ENCODE peak calls at places on chromosome 10, in six cellular contexts. H, M, T, U, F and G are unnamed samples.

GRCh38 chr10:117596666-117597065 is 54.1 kb downstream of the EMX2 start:
- DNase-seq in H (no peak), M (no peak), T (peak), U (no peak), F (peak), G (no peak)

GRCh38 chr10:33055636-33056035 is 97.6 kb upstream of the ITGB1 start:
- DNase-seq in H (peak), M (no peak), T (no peak), U (no peak), F (peak), G (no peak)

GRCh38 chr10:77637474-77637985 is at the start of gene KCNMA1:
- DNase-seq in H (no peak), M (no peak), T (no peak), U (no peak), F (no peak), G (peak)

GRCh38 chr10:60681103-60681502 is 97.2 kb upstream of the CDK1 start:
- DNase-seq in H (no peak), M (no peak), T (no peak), U (no peak), F (no peak), G (no peak)

GRCh38 chr10:81843042-81843441 is 32.0 kb upstream of the NRG3 start:
- DNase-seq in H (no peak), M (no peak), T (no peak), U (no peak), F (no peak), G (no peak)

GRCh38 chr10:77892021-77892739 is 34.4 kb downstream of the DLG5 start:
- DNase-seq in H (no peak), M (no peak), T (no peak), U (no peak), F (no peak), G (no peak)

GRCh38 chr10:43683451-43684197 is 34.9 kb upstream of the ZNF32 start:
- DNase-seq in H (peak), M (no peak), T (peak), U (no peak), F (peak), G (peak)

GRCh38 chr10:95832216-95833037 is 75.3 kb upstream of the CC2D2B start:
- DNase-seq in H (no peak), M (no peak), T (no peak), U (no peak), F (no peak), G (no peak)

GRCh38 chr10:84993251-84994035 is 665.1 kb downstream of the CCSER2 start:
- DNase-seq in H (no peak), M (no peak), T (no peak), U (no peak), F (no peak), G (no peak)

GRCh38 chr10:114404171-114405010 is at the start of gene AFAP1L2:
- DNase-seq in H (no peak), M (no peak), T (no peak), U (no peak), F (peak), G (peak)

GRCh38 chr10:86164912-86165311 is 201.7 kb downstream of the GRID1 start:
- DNase-seq in H (no peak), M (no peak), T (no peak), U (no peak), F (no peak), G (no peak)

GRCh38 chr10:11706911-11707567 is 35.1 kb upstream of the ECHDC3 start:
- DNase-seq in H (no peak), M (no peak), T (no peak), U (no peak), F (no peak), G (no peak)

GRCh38 chr10:127556911-127557310 is 7.8 kb downstream of the NPS start:
- DNase-seq in H (no peak), M (peak), T (no peak), U (no peak), F (peak), G (peak)

GRCh38 chr10:114312585-114312984 is 73.5 kb downstream of the VWA2 start:
- DNase-seq in H (no peak), M (no peak), T (no peak), U (no peak), F (no peak), G (no peak)

GRCh38 chr10:104085801-104086400 is at the start of gene COL17A1:
- DNase-seq in H (no peak), M (no peak), T (no peak), U (no peak), F (peak), G (no peak)

GRCh38 chr10:50224330-50224952 is 26.9 kb downstream of the ASAH2 start:
- DNase-seq in H (peak), M (peak), T (peak), U (no peak), F (peak), G (peak)

GRCh38 chr10:43594944-43595589 is 11.2 kb upstream of the ZNF485 start:
- DNase-seq in H (peak), M (no peak), T (peak), U (no peak), F (no peak), G (no peak)

GRCh38 chr10:19592276-19592675 is 224.0 kb upstream of the PLXDC2 start:
- DNase-seq in H (peak), M (no peak), T (peak), U (no peak), F (peak), G (no peak)

GRCh38 chr10:76885815-76886214 is 751.8 kb downstream of the KCNMA1 start:
- DNase-seq in H (no peak), M (peak), T (no peak), U (no peak), F (no peak), G (no peak)

GRCh38 chr10:32419615-32420014 is 26.3 kb upstream of the CCDC7 start:
- DNase-seq in H (peak), M (no peak), T (no peak), U (no peak), F (no peak), G (no peak)

GRCh38 chr10:70528726-70529362 is 50.3 kb downstream of the PALD1 start:
- DNase-seq in H (peak), M (peak), T (peak), U (no peak), F (peak), G (peak)

GRCh38 chr10:13051126-13051694 is 48.8 kb upstream of the OPTN start:
- DNase-seq in H (no peak), M (no peak), T (no peak), U (no peak), F (no peak), G (no peak)

GRCh38 chr10:132198381-132199181 is 11.8 kb downstream of the DPYSL4 start:
- DNase-seq in H (no peak), M (no peak), T (no peak), U (no peak), F (no peak), G (no peak)
- H3K14ac ChIP-seq in H (no peak), M (peak), T (no peak), U (no peak), F (no peak), G (no peak)

GRCh38 chr10:116185199-116185598 is 87.8 kb downstream of the GFRA1 start:
- DNase-seq in H (no peak), M (no peak), T (no peak), U (no peak), F (no peak), G (no peak)

GRCh38 chr10:116182426-116182825 is 90.6 kb downstream of the GFRA1 start:
- DNase-seq in H (no peak), M (no peak), T (no peak), U (no peak), F (no peak), G (no peak)

GRCh38 chr10:116184448-116184794 is 88.6 kb downstream of the GFRA1 start:
- DNase-seq in H (no peak), M (no peak), T (no peak), U (no peak), F (no peak), G (no peak)

GRCh38 chr10:116186273-116186672 is 86.7 kb downstream of the GFRA1 start:
- DNase-seq in H (no peak), M (no peak), T (no peak), U (no peak), F (no peak), G (no peak)

DNA sequence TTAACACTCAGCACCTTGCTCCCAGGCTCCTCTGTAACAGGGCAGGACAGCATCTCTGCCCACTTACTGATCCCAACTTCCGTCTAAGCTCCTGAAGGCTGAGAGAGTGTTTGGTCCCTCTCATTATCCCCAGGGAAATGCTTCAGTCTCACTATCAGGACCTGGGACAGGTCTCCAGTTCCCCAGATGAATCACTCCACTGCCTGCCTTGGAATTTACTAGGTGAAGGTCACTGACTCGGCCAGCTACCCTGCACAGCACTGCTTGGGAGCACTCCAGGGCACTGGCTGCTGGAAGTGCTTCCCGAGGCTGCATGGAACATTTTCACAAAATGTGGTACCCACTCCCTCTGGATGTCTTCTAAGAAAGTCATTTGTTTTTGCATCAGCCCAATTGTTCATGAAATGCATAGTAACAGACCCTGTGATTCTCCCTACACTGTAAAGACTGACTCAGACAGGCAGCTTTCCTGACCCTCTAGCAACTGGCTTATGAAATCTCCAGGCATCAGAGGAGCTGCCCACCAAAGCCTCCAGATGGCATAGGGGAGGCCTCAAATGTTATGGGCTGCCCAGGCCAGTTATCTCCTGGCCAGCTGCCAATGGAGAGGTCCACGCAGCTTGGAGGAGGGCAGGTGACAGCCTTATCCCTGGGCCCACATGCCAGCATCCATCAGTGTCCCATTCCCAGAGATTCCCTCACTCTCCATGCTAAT is 89.1 kb downstream of the GFRA1 start:
- DNase-seq in H (peak), M (no peak), T (peak), U (peak), F (peak), G (peak)
- H3K14ac ChIP-seq in H (no peak), M (no peak), T (no peak), U (no peak), F (no peak), G (no peak)

DNA sequence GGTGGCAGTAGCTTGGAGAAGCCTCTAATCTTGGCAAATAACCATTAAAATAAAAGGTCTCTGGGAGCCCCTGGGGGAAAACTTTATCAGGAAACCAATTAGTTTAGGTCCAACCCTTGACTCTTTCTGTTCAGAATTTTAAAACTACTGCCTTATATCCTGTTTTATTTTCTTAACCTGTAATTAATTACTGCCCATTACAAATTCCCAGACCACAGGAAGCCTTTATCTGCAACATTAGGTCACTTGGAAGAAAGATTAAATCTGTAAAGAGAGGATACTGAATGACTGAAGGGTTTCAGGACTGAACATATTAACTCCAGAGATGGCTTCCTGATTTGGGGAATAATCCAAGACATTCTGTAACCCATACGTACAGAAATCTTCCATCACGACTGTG is 320.5 kb upstream of the SORCS1 start:
- DNase-seq in H (no peak), M (no peak), T (no peak), U (no peak), F (no peak), G (no peak)
- H3K14ac ChIP-seq in H (no peak), M (no peak), T (no peak), U (no peak), F (no peak), G (no peak)

GRCh38 chr10:131161087-131161486 is 150.4 kb downstream of the TCERG1L start:
- DNase-seq in H (no peak), M (no peak), T (no peak), U (no peak), F (no peak), G (no peak)
- H3K14ac ChIP-seq in H (no peak), M (no peak), T (no peak), U (no peak), F (no peak), G (no peak)

DNA sequence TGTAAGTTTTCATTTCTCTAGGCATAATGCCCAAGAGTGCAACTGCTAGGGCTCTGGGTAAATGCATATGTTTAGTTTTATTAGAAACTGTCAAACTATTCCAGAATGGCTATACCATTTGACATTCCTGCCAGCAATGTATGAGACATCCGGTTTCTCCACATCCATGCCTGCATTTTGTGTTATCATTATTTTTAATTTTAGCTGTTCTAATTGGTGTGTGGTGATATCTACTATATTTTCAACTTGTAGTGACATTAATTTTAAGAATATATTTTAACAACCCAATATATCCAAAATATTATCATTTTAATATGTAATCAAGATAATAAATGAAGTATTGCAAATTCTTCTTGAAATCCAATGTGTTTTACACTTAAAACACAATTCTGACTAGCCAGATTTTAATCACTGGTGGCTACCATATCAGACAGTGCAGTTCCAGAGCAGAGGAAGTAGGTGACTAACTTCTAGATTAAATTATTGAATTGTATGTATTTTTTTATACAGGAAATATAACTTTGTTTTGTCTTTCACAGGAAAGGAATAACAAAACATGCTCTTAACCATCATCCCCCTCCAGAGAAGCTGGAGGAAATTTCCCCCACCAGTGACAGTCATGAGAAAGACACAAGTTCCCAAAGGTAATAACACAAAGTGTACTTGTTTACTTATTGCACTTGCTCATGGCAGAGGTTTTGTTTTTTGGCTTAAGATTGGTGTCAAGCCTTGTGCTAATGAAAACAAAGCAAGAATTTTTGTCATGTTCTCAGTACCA is 6.4 kb downstream of the FAM149B1 start:
- DNase-seq in H (no peak), M (no peak), T (no peak), U (no peak), F (no peak), G (no peak)
- H3K14ac ChIP-seq in H (no peak), M (no peak), T (no peak), U (no peak), F (no peak), G (no peak)

GRCh38 chr10:6053816-6054581 is 8.2 kb downstream of the IL2RA start:
- DNase-seq in H (no peak), M (no peak), T (no peak), U (no peak), F (no peak), G (no peak)

GRCh38 chr10:6054884-6055283 is 7.3 kb downstream of the IL2RA start:
- DNase-seq in H (no peak), M (no peak), T (no peak), U (no peak), F (no peak), G (peak)

GRCh38 chr10:6050801-6051445 is 11.2 kb downstream of the IL2RA start:
- DNase-seq in H (peak), M (no peak), T (peak), U (no peak), F (peak), G (no peak)

GRCh38 chr10:6052247-6053221 is 9.6 kb downstream of the IL2RA start:
- DNase-seq in H (no peak), M (no peak), T (no peak), U (no peak), F (no peak), G (no peak)

GRCh38 chr10:6053303-6053702 is 8.9 kb downstream of the IL2RA start:
- DNase-seq in H (no peak), M (no peak), T (no peak), U (no peak), F (no peak), G (no peak)
- H3K14ac ChIP-seq in H (no peak), M (no peak), T (no peak), U (no peak), F (no peak), G (no peak)